ENCODE peak calls at places on chromosomes 4 and X, in eight cellular contexts. Q is CD8-positive, alpha-beta T cell; J is CD14-positive monocyte; Y is AG09309; X is AG10803; G is adrenal gland; F is osteocyte; U is astrocyte of the spinal cord. B is an unnamed sample.
A peak's percentile ranks its signal among the peaks of the same experiment; 100 is the strongest.

GRCh38 chrX:28966335-28966734 is 379.1 kb downstream of the IL1RAPL1 start:
- DNase-seq in Q (no peak), J (no peak), Y (no peak), X (no peak), G (no peak), F (no peak), U (peak; percentile 7), B (no peak)

GRCh38 chr4:51894246-51894645 is 51.3 kb downstream of the DCUN1D4 start:
- DNase-seq in Q (no peak), J (no peak), Y (no peak), X (peak; percentile 34), G (no peak), F (no peak), U (peak; percentile 20), B (no peak)

GRCh38 chr4:174467107-174467506 is 55.2 kb downstream of the HPGD start:
- DNase-seq in Q (no peak), J (no peak), Y (no peak), X (no peak), G (no peak), F (no peak), U (peak; percentile 23), B (no peak)

GRCh38 chrX:153968754-153969124 is 2.9 kb downstream of the HCFC1 start:
- DNase-seq in Q (no peak), J (no peak), Y (no peak), X (no peak), G (peak; percentile 34), F (no peak), U (peak; percentile 16), B (no peak)

GRCh38 chrX:9885150-9885549 is 82.0 kb upstream of the CLDN34 start:
- DNase-seq in Q (peak; percentile 54), J (peak; percentile 50), Y (no peak), X (peak; percentile 51), G (peak; percentile 76), F (no peak), U (peak; percentile 71), B (peak; percentile 35)

GRCh38 chr4:150581611-150582010 is 340 bp upstream of the MAB21L2 start:
- DNase-seq in Q (no peak), J (no peak), Y (no peak), X (no peak), G (no peak), F (peak; percentile 90), U (peak; percentile 76), B (no peak)

GRCh38 chr4:148305749-148306148 is 136.5 kb downstream of the NR3C2 start:
- DNase-seq in Q (no peak), J (no peak), Y (no peak), X (no peak), G (no peak), F (no peak), U (no peak), B (no peak)

GRCh38 chrX:149518236-149518635 is 13.1 kb upstream of the IDS start:
- DNase-seq in Q (no peak), J (no peak), Y (no peak), X (no peak), G (no peak), F (no peak), U (no peak), B (no peak)

GRCh38 chrX:69109706-69110635 is 55.3 kb downstream of the PJA1 start:
- DNase-seq in Q (no peak), J (no peak), Y (no peak), X (peak; percentile 39), G (peak; percentile 25), F (no peak), U (peak; percentile 29), B (no peak)

GRCh38 chr4:80309301-80310004 is 26.1 kb upstream of the CFAP299 start:
- DNase-seq in Q (no peak), J (no peak), Y (peak; percentile 72), X (peak; percentile 90), G (no peak), F (no peak), U (peak; percentile 93), B (no peak)

DNA sequence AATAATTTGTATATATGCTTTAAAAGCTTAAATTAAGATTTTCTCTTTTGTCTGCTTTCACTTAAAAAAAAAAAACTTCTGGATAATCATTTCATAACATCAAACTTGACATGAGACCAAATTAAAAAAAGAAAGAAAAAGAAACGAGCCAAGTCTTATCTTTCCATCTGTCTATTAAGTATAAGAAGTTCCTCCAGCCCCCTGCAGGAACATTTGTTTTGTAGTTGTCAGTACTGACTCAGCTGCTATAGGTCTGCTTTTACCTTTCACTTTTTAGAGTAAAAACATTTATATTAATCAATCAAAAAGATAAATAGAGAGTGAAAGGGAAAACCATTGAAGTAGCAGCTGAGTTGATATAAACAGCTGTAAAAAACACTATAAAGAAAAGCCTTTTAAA is 46.2 kb downstream of the CCDC158 start:
- DNase-seq in Q (no peak), J (no peak), Y (no peak), X (no peak), G (no peak), F (no peak), U (no peak), B (no peak)
- TF ChIP-seq CTCF in Q (no peak), J (no peak), Y (no peak), X (no peak), G (peak; percentile 8), F (no peak), U (no peak), B (no peak)

DNA sequence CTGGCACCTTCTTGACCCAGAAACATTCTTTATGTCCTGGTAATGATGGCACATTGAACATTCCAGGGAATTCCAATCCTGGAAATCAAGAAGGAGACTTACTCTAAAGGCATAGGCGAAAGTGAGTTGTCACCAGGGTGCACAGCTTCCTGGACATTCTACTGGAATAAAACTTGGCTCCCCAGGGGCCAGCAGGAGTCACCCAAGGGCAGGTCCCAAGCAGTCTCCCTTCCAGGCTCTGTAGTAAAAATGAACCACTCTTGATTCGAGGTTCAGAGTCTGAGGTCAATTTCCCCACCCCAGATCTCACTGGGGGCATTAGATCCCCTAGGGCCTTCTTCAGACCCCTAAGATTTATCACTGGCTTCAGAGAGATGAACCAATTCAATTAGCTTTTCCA is 338.7 kb upstream of the GATB start:
- DNase-seq in Q (no peak), J (no peak), Y (no peak), X (no peak), G (no peak), F (peak; percentile 19), U (no peak), B (no peak)
- TF ChIP-seq CTCF in Q (peak; percentile 31), J (no peak), Y (peak; percentile 24), X (no peak), G (no peak), F (no peak), U (peak; percentile 7), B (no peak)

GRCh38 chrX:21255207-21255606 is 119.0 kb upstream of the CNKSR2 start:
- DNase-seq in Q (no peak), J (no peak), Y (no peak), X (no peak), G (no peak), F (no peak), U (no peak), B (no peak)
- TF ChIP-seq CTCF in Q (no peak), J (no peak), Y (no peak), X (no peak), G (no peak), F (no peak), U (no peak), B (no peak)

DNA sequence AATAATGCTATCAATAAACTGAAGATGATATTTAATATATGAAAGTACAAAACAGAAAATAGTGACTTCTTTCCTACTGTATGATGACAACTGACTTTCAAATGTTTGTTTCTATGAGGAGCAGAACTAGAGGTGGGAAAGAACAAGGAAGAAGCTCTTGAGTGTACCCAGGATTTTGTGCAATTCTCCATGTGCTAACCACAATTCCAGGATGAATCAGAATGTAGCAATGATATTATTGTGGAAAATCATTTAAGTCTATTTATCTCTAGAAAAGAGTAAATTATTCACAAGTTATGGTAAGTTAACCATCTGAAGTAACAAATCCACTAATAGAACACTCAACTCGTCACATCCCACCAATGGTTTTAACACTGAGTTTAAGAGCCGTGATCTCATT is 324.1 kb upstream of the EMCN start:
- DNase-seq in Q (no peak), J (no peak), Y (no peak), X (peak; percentile 31), G (no peak), F (no peak), U (peak; percentile 31), B (no peak)
- TF ChIP-seq CTCF in Q (no peak), J (no peak), Y (no peak), X (no peak), G (no peak), F (no peak), U (no peak), B (no peak)

GRCh38 chrX:135707880-135708279 is 5.6 kb upstream of the CT45A1 start:
- DNase-seq in Q (no peak), J (no peak), Y (no peak), X (no peak), G (peak; percentile 26), F (no peak), U (no peak), B (no peak)
- TF ChIP-seq CTCF in Q (no peak), J (peak; percentile 19), Y (peak; percentile 38), X (no peak), G (no peak), F (peak; percentile 16), U (no peak), B (no peak)

DNA sequence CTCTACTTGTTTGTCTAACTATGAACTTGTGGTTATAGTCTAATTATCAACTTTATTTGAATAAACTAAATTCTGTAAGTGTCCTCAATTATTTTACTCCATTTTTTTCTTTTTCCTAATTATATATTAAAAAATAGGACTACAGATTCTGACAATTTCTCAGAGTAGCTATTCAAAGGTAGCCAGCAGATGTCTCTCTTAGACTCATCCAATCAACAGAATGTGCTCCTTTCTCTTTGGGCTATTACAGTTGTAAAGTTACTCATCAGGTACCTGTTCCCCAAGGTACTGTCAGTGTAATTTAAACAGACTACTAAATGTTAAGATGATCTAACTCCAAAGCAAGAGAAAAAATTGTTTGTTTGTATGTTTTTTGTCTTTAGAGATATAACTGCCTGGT is 248.6 kb downstream of the PCDH18 start:
- DNase-seq in Q (no peak), J (no peak), Y (no peak), X (peak; percentile 49), G (no peak), F (no peak), U (peak; percentile 37), B (no peak)
- TF ChIP-seq CTCF in Q (no peak), J (no peak), Y (peak; percentile 53), X (peak; percentile 59), G (no peak), F (peak; percentile 71), U (peak; percentile 61), B (no peak)

GRCh38 chrX:107826286-107827136 is 845 bp downstream of the MID2 start:
- DNase-seq in Q (peak; percentile 55), J (peak; percentile 34), Y (no peak), X (peak; percentile 53), G (peak; percentile 39), F (peak; percentile 86), U (peak; percentile 33), B (peak; percentile 25)
- TF ChIP-seq CTCF in Q (no peak), J (no peak), Y (no peak), X (no peak), G (no peak), F (no peak), U (no peak), B (no peak)